ENCODE peak calls at places on chromosomes 16 and 17, in six cellular contexts. U is OCI-LY7, E is heart left ventricle, X is dorsolateral prefrontal cortex, F is IMR-90, W is fibroblast of mammary gland. K is an unnamed sample.

GRCh38 chr16:46763147-46763546 is 15.0 kb upstream of the MYLK3 start:
- DNase-seq in U (no peak), E (peak), X (peak), F (no peak), W (no peak), K (no peak)

GRCh38 chr17:59825533-59826316 is 67.0 kb downstream of the TUBD1 start:
- DNase-seq in U (no peak), E (no peak), X (no peak), F (peak), W (peak), K (peak)

GRCh38 chr17:46850688-46851028 is 725 bp upstream of the WNT9B start:
- DNase-seq in U (no peak), E (no peak), X (no peak), F (no peak), W (no peak), K (no peak)

GRCh38 chr16:3954411-3954921 is 74.0 kb upstream of the CREBBP start:
- DNase-seq in U (no peak), E (no peak), X (no peak), F (peak), W (no peak), K (peak)

GRCh38 chr16:56972403-56972802 is 10.7 kb downstream of the CETP start:
- DNase-seq in U (no peak), E (no peak), X (no peak), F (no peak), W (no peak), K (no peak)

GRCh38 chr17:32007463-32008298 is 498 bp downstream of the LRRC37B start:
- DNase-seq in U (peak), E (peak), X (peak), F (peak), W (peak), K (peak)

GRCh38 chr16:68685685-68686478 is 40.8 kb downstream of the CDH3 start:
- DNase-seq in U (no peak), E (no peak), X (no peak), F (no peak), W (no peak), K (no peak)

GRCh38 chr17:68015081-68015723 is 18.9 kb upstream of the C17orf58 start:
- DNase-seq in U (no peak), E (no peak), X (no peak), F (no peak), W (no peak), K (no peak)

GRCh38 chr16:87101903-87102302 is 215.3 kb downstream of the C16orf95 start:
- DNase-seq in U (no peak), E (no peak), X (no peak), F (peak), W (peak), K (peak)

GRCh38 chr17:2213291-2213960 is 90.2 kb downstream of the SMG6 start:
- DNase-seq in U (no peak), E (peak), X (no peak), F (peak), W (peak), K (peak)
- H3K4me3 ChIP-seq in U (no peak), E (peak), X (no peak), F (peak), W (peak), K (peak)

DNA sequence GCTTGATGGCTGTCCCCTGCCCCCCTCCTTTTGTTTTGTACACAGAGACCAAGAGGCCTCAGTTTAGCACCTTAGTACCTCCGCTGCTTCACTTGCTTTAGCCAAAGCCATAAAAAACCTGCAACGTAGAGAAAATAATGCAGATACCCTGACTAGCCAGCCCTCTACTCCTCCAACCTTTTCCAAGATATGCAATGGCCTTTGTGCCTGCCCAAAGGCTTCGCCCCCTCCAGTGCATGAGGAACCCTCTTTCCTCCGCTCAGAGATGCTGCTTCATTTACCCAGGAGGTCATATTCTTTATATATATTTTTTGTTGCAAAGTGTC is 17.0 kb downstream of the CNTNAP1 start:
- DNase-seq in U (no peak), E (no peak), X (no peak), F (no peak), W (no peak), K (no peak)
- TF ChIP-seq CTCF in U (no peak), E (no peak), X (no peak), F (no peak), W (no peak), K (no peak)

DNA sequence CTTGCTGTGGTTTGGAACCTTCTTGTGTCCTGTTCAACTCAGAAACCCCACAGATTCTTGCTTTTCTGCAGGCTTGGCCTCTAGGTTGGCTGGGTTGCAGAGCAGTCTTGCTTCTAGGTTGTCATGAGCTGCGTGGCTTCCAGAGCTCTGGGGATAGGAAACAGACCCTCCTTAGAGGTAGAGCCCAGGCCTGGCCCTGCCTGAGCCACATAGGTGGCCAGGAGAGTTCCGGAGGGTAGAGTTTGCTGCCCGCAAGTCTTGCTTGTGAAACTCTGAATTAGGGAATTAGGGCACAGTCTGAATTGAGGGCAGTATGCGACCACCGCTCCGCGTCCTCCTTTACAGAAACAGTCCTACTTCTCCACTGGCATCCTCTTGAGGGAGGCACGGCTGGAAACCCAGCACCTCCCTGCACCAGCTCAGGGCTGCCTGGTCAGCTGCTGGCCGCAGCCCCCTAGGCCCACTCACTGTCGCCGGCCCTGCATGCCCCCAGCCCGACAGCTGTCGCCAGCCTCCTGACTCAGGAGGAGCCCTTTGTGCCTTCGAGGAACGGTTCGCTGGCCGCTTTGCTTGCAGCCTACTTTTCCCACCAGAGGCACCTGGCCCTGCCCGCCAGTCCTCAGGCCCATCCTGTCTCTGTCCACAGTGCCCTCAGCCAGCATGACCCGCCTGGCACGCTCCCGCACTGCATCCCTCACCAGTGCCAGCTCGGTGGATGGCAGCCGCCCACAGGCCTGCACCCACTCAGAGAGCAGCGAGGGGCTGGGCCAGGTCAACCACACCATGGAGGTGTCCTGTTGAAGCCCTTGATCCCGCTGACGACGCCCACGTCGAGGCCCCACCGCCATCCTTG is 4.3 kb upstream of the SETD6 start:
- DNase-seq in U (no peak), E (no peak), X (peak), F (no peak), W (no peak), K (no peak)
- H3K4me3 ChIP-seq in U (no peak), E (no peak), X (no peak), F (no peak), W (no peak), K (no peak)

GRCh38 chr16:64950262-64950661 is 171.6 kb downstream of the CDH11 start:
- DNase-seq in U (no peak), E (no peak), X (no peak), F (no peak), W (no peak), K (no peak)

GRCh38 chr16:64951681-64952080 is 170.2 kb downstream of the CDH11 start:
- DNase-seq in U (no peak), E (no peak), X (no peak), F (peak), W (no peak), K (no peak)

GRCh38 chr16:64952177-64952576 is 169.7 kb downstream of the CDH11 start:
- DNase-seq in U (no peak), E (no peak), X (no peak), F (peak), W (peak), K (peak)

GRCh38 chr16:64950731-64951130 is 171.1 kb downstream of the CDH11 start:
- DNase-seq in U (no peak), E (no peak), X (no peak), F (no peak), W (no peak), K (no peak)

DNA sequence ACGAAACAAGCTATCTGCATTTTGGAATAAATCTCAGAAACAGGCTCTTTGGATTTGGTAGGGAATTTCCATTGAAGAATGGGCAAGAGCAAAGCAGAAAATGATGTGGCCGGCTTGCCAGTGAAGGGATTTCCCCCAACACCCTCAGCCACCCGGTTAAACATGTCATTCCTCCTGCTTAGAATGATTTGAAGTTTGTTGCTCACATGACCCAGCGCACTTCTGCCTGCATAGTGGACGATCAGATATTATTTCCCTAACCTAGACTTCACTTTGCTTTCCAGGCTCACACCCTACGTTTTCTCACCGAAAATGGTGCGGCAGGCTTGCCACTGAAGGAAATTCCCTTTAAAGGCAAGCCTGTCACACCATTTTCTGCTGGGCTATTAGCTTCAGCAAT is 170.7 kb downstream of the CDH11 start:
- DNase-seq in U (no peak), E (no peak), X (no peak), F (no peak), W (no peak), K (no peak)
- TF ChIP-seq CTCF in U (no peak), E (no peak), X (no peak), F (no peak), W (no peak), K (no peak)

GRCh38 chr16:801584-802363 is 1.2 kb upstream of the GNG13 start:
- DNase-seq in U (no peak), E (no peak), X (no peak), F (no peak), W (no peak), K (no peak)

GRCh38 chr16:799111-799947 is 1.2 kb downstream of the GNG13 start:
- DNase-seq in U (no peak), E (no peak), X (no peak), F (no peak), W (no peak), K (no peak)

GRCh38 chr16:800834-801488 is 427 bp upstream of the GNG13 start:
- DNase-seq in U (no peak), E (no peak), X (no peak), F (no peak), W (no peak), K (no peak)

GRCh38 chr16:798666-799065 is 1.9 kb downstream of the GNG13 start:
- DNase-seq in U (no peak), E (no peak), X (no peak), F (no peak), W (no peak), K (no peak)

DNA sequence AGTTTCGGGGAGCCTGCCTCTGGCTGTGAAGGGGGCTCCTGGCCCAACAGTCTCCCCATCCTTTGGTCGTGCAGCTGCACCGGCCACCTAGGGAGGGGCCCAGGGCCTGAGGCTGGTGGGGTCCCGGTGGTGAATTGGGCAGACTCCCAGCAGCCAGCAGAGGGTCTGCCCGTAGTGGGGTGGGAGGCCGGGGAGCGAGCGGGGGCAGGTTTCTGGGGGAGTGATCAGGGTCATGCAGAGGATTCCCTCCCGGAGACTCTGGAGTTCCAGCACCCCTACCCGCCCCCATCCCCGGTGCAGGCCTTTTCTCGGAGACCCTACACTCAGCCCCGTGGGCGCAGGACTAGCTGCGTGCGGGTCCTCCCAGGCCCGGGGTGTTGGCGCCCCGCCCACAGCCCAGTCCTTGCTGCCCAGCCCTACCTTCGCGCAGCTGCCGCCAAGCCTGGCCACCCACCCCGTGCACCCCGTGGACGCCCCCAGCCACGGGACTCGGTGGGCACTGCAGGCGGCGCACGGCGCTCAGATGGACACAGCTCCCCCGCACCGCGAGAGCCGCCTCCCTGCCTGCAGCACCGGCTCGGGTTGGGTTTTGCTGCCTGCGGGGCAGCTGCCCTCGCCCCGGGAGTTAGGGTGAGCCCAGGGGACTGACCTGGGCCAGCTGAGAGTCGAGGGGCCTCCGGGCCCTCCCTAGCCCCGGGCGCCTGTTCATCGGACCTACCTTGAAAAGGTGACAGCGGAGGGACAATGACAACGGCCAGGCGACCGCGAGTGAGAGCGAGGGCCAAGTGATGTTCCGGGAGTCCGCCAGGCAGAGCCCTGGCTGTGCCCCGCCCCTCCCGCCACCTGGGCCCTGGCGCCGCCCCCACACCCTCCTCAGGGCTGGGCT is at the start of gene GNG13:
- DNase-seq in U (no peak), E (no peak), X (no peak), F (no peak), W (no peak), K (no peak)
- H3K4me3 ChIP-seq in U (no peak), E (no peak), X (peak), F (no peak), W (no peak), K (no peak)

GRCh38 chr16:21301895-21302291 is 23.8 kb upstream of the CRYM start:
- DNase-seq in U (no peak), E (no peak), X (no peak), F (peak), W (peak), K (peak)
- TF ChIP-seq CTCF in U (peak), E (no peak), X (no peak), F (no peak), W (no peak), K (no peak)

GRCh38 chr16:53090591-53091507 is 36.1 kb downstream of the CHD9 start:
- DNase-seq in U (peak), E (peak), X (peak), F (peak), W (peak), K (peak)

GRCh38 chr16:53093162-53093744 is 38.5 kb downstream of the CHD9 start:
- DNase-seq in U (no peak), E (no peak), X (no peak), F (no peak), W (no peak), K (no peak)

GRCh38 chr16:53089434-53090270 is 34.9 kb downstream of the CHD9 start:
- DNase-seq in U (no peak), E (peak), X (peak), F (no peak), W (peak), K (peak)

GRCh38 chr16:53091508-53092211 is 36.9 kb downstream of the CHD9 start:
- DNase-seq in U (peak), E (peak), X (peak), F (peak), W (peak), K (peak)

GRCh38 chr16:53090271-53090590 is 35.4 kb downstream of the CHD9 start:
- DNase-seq in U (no peak), E (no peak), X (no peak), F (no peak), W (no peak), K (no peak)
- H3K4me3 ChIP-seq in U (peak), E (no peak), X (no peak), F (no peak), W (no peak), K (no peak)

DNA sequence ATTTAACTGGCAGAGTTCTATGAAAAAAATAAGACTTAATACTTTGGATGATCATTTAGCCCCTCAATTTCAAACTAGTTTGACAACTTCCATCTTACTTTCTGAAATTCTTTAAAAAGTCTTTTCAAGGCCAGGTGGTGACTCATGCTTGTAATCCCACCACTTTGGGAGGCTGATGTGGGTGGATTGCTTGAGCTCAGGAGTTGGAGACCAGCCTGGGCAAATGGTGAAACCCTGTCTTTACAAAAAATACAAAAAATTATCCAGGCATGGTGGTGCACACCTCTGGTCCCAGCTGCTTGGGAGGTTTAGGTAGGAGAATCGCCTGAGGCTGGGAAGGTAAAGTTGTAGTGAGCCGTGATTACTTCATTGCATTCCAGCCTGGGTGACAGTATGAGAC is 154.4 kb downstream of the TANC2 start:
- DNase-seq in U (no peak), E (no peak), X (no peak), F (peak), W (peak), K (peak)
- TF ChIP-seq CTCF in U (no peak), E (no peak), X (no peak), F (no peak), W (no peak), K (no peak)

GRCh38 chr16:30997887-30998711 is 12.3 kb downstream of the STX1B start:
- DNase-seq in U (no peak), E (no peak), X (no peak), F (peak), W (peak), K (peak)
- H3K4me3 ChIP-seq in U (no peak), E (peak), X (no peak), F (no peak), W (peak), K (no peak)

DNA sequence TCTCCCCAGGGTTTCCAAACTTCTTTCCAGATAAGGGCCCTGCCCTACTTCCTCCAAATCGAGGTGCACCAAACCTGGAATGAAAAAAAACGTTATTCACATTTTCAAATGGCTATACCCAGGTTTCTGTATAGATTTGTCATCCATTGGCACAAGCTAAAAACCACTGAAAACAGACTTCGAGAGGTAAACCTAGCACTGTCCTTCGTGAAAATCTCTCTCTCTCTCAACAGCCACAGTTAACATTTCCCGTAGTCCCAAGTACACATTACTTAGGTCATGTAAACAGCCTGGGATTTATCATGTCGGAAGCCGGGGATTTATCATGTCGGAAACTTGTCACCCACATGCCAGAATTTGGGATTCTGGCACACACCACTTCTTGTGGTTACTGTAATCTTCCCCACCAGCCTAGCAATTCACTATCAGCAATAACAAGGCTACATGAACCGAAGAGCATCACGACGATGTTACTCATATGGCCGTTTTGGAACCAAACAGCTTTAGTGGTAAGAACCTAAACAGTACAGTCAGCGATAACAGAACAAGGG is 1.2 kb downstream of the DDX5 start:
- DNase-seq in U (no peak), E (no peak), X (no peak), F (peak), W (peak), K (peak)
- TF ChIP-seq CTCF in U (no peak), E (no peak), X (no peak), F (no peak), W (no peak), K (no peak)

K was measured in fibroblast of the aortic adventitia.